ENCODE peak calls at places on chromosomes 1 and 21, in five cellular contexts. One of them, this sample, is unnamed.

GRCh38 chr1:74523873-74524480 is 11.6 kb upstream of the LRRC53 start:
- DNase-seq in GDM1: no peak
- DNase-seq in CD8-positive, alpha-beta memory T cell: no peak
- DNase-seq in BJ: no peak
- DNase-seq in T-cell: no peak
- DNase-seq in this sample: no peak

GRCh38 chr1:176560681-176561080 is 97.7 kb downstream of the PAPPA2 start:
- DNase-seq in T-cell: no peak
- DNase-seq in CD8-positive, alpha-beta memory T cell: no peak
- DNase-seq in BJ: no peak
- DNase-seq in GDM1: no peak
- DNase-seq in this sample: peak

GRCh38 chr1:87393437-87394085 is 64.9 kb downstream of the LMO4 start:
- DNase-seq in T-cell: no peak
- DNase-seq in CD8-positive, alpha-beta memory T cell: no peak
- DNase-seq in GDM1: no peak
- DNase-seq in BJ: no peak
- DNase-seq in this sample: no peak

GRCh38 chr1:209896346-209896745 is 41.7 kb upstream of the SYT14 start:
- DNase-seq in CD8-positive, alpha-beta memory T cell: no peak
- DNase-seq in GDM1: no peak
- DNase-seq in T-cell: no peak
- DNase-seq in BJ: no peak
- DNase-seq in this sample: no peak

GRCh38 chr1:198797656-198798055 is 158.8 kb downstream of the PTPRC start:
- DNase-seq in CD8-positive, alpha-beta memory T cell: no peak
- DNase-seq in T-cell: no peak
- DNase-seq in GDM1: no peak
- DNase-seq in BJ: no peak
- DNase-seq in this sample: no peak

GRCh38 chr1:54499097-54500029 is 48.7 kb upstream of the ACOT11 start:
- DNase-seq in T-cell: peak
- DNase-seq in CD8-positive, alpha-beta memory T cell: peak
- DNase-seq in GDM1: no peak
- DNase-seq in BJ: no peak
- DNase-seq in this sample: peak

GRCh38 chr21:34243562-34243961 is 120.2 kb upstream of the KCNE2 start:
- DNase-seq in CD8-positive, alpha-beta memory T cell: no peak
- DNase-seq in T-cell: no peak
- DNase-seq in GDM1: peak
- DNase-seq in BJ: no peak
- DNase-seq in this sample: peak

GRCh38 chr21:45270306-45270821 is 17.3 kb downstream of the POFUT2 start:
- DNase-seq in T-cell: no peak
- DNase-seq in CD8-positive, alpha-beta memory T cell: no peak
- DNase-seq in BJ: no peak
- DNase-seq in GDM1: no peak
- DNase-seq in this sample: peak

GRCh38 chr1:67415041-67415440 is 15.2 kb downstream of the SERBP1 start:
- DNase-seq in T-cell: no peak
- DNase-seq in GDM1: no peak
- DNase-seq in CD8-positive, alpha-beta memory T cell: no peak
- DNase-seq in BJ: no peak
- DNase-seq in this sample: no peak

GRCh38 chr1:225940385-225941151 is 452 bp downstream of the LEFTY2 start:
- DNase-seq in GDM1: no peak
- DNase-seq in BJ: no peak
- DNase-seq in CD8-positive, alpha-beta memory T cell: no peak
- DNase-seq in T-cell: no peak
- DNase-seq in this sample: no peak

GRCh38 chr1:6039031-6039430 is 6.7 kb upstream of the KCNAB2 start:
- DNase-seq in GDM1: no peak
- DNase-seq in BJ: no peak
- DNase-seq in T-cell: no peak
- DNase-seq in CD8-positive, alpha-beta memory T cell: no peak
- DNase-seq in this sample: no peak

GRCh38 chr1:82099170-82099569 is 298.4 kb downstream of the ADGRL2 start:
- DNase-seq in GDM1: no peak
- DNase-seq in T-cell: no peak
- DNase-seq in BJ: no peak
- DNase-seq in CD8-positive, alpha-beta memory T cell: no peak
- DNase-seq in this sample: no peak

GRCh38 chr1:150720703-150721102 is at the start of gene HORMAD1:
- DNase-seq in BJ: no peak
- DNase-seq in GDM1: no peak
- DNase-seq in T-cell: no peak
- DNase-seq in CD8-positive, alpha-beta memory T cell: no peak
- DNase-seq in this sample: no peak

GRCh38 chr1:221947731-221948130 is 205.8 kb upstream of the DUSP10 start:
- DNase-seq in GDM1: no peak
- DNase-seq in T-cell: no peak
- DNase-seq in CD8-positive, alpha-beta memory T cell: no peak
- DNase-seq in BJ: no peak
- DNase-seq in this sample: peak

GRCh38 chr1:88530246-88530645 is 153.8 kb upstream of the PKN2 start:
- DNase-seq in BJ: no peak
- DNase-seq in GDM1: no peak
- DNase-seq in T-cell: no peak
- DNase-seq in CD8-positive, alpha-beta memory T cell: no peak
- DNase-seq in this sample: no peak

GRCh38 chr1:105485207-105485606 is 1571.3 kb upstream of the PRMT6 start:
- DNase-seq in BJ: peak
- DNase-seq in T-cell: no peak
- DNase-seq in CD8-positive, alpha-beta memory T cell: no peak
- DNase-seq in GDM1: no peak
- DNase-seq in this sample: peak